ENCODE peak calls at places on chromosomes 7 and 10, in six cellular contexts. I is epithelial cell of esophagus, U is pancreas, T is thyroid gland, J is body of pancreas, Z is foreskin fibroblast. K is an unnamed sample.
A peak's percentile ranks its signal among the peaks of the same experiment; 100 is the strongest.

GRCh38 chr10:23994459-23995046 is 214.4 kb upstream of the KIAA1217 start:
- DNase-seq in I (peak; percentile 67), U (peak; percentile 50), T (peak; percentile 77), J (peak; percentile 81), Z (no peak), K (peak; percentile 23)

GRCh38 chr7:112083776-112084175 is 122.4 kb downstream of the DOCK4 start:
- DNase-seq in I (no peak), U (no peak), T (no peak), J (no peak), Z (no peak), K (no peak)

GRCh38 chr7:84524714-84525694 is 330.4 kb upstream of the SEMA3A start:
- DNase-seq in I (peak; percentile 74), U (no peak), T (no peak), J (no peak), Z (peak; percentile 71), K (peak; percentile 76)

GRCh38 chr10:75984067-75984466 is 552.6 kb downstream of the LRMDA start:
- DNase-seq in I (no peak), U (no peak), T (no peak), J (no peak), Z (no peak), K (no peak)

GRCh38 chr10:1687190-1687589 is 50.1 kb downstream of the ADARB2 start:
- DNase-seq in I (no peak), U (no peak), T (no peak), J (no peak), Z (no peak), K (no peak)

GRCh38 chr10:12531305-12531738 is 182.0 kb downstream of the CAMK1D start:
- DNase-seq in I (no peak), U (no peak), T (no peak), J (peak; percentile 23), Z (no peak), K (no peak)

GRCh38 chr10:49500420-49500819 is 38.5 kb downstream of the ERCC6 start:
- DNase-seq in I (no peak), U (peak; percentile 40), T (no peak), J (peak; percentile 35), Z (no peak), K (no peak)

GRCh38 chr7:68238204-68238805 is 1241.7 kb downstream of the TYW1 start:
- DNase-seq in I (no peak), U (no peak), T (no peak), J (no peak), Z (no peak), K (no peak)

GRCh38 chr7:111903797-111904196 is 302.4 kb downstream of the DOCK4 start:
- DNase-seq in I (peak; percentile 83), U (no peak), T (no peak), J (no peak), Z (no peak), K (peak; percentile 1)

GRCh38 chr10:26221571-26221970 is 5.0 kb downstream of the GAD2 start:
- DNase-seq in I (no peak), U (no peak), T (no peak), J (no peak), Z (no peak), K (no peak)

GRCh38 chr10:61669161-61669755 is 6.5 kb downstream of the CABCOCO1 start:
- DNase-seq in I (no peak), U (no peak), T (no peak), J (no peak), Z (no peak), K (no peak)

GRCh38 chr7:128833148-128833938 is 3.1 kb downstream of the FLNC start:
- DNase-seq in I (peak; percentile 40), U (no peak), T (no peak), J (no peak), Z (peak; percentile 79), K (peak; percentile 83)

GRCh38 chr7:39678935-39679690 is 55.7 kb downstream of the RALA start:
- DNase-seq in I (no peak), U (no peak), T (no peak), J (no peak), Z (no peak), K (no peak)

GRCh38 chr7:29809533-29810155 is 3.3 kb downstream of the WIPF3 start:
- DNase-seq in I (no peak), U (no peak), T (peak; percentile 82), J (no peak), Z (no peak), K (no peak)

GRCh38 chr7:101950450-101951119 is 133.2 kb downstream of the CUX1 start:
- DNase-seq in I (no peak), U (no peak), T (no peak), J (no peak), Z (peak; percentile 54), K (peak; percentile 49)

GRCh38 chr10:69629897-69630650 is at the start of gene FAM241B:
- DNase-seq in I (peak; percentile 83), U (peak; percentile 75), T (peak; percentile 84), J (peak; percentile 84), Z (no peak), K (no peak)
- TF ChIP-seq CTCF in I (peak; percentile 68), U (peak; percentile 99), T (peak; percentile 88), J (peak; percentile 99), Z (peak; percentile 77), K (peak; percentile 99)

GRCh38 chr7:159240962-159241361 is 96.3 kb upstream of the VIPR2 start:
- DNase-seq in I (no peak), U (no peak), T (no peak), J (no peak), Z (no peak), K (no peak)

GRCh38 chr7:159237022-159237421 is 92.4 kb upstream of the VIPR2 start:
- DNase-seq in I (no peak), U (no peak), T (no peak), J (no peak), Z (no peak), K (no peak)

DNA sequence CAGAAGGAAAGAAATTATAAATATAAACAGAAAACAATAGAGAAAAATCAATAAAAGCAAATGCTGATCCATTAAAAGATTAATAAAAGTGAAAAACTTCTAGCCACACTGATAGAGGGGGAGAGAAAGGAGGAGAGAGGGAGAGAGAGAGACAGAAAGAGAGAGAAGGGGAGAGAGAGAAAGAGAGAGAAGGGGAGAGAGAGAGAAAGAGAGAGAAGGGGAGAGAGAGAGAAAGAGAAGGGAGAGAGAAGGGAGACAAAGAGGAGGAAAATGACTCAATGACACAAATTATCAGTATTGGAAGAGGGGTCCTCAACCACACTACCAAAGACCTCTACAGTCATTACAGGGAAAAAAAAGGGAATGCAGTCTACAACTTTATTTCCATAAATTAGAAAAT is 94.4 kb upstream of the VIPR2 start:
- DNase-seq in I (no peak), U (no peak), T (no peak), J (no peak), Z (no peak), K (no peak)
- TF ChIP-seq CTCF in I (no peak), U (no peak), T (no peak), J (no peak), Z (no peak), K (no peak)

GRCh38 chr10:78378192-78378591 is 344.5 kb downstream of the RPS24 start:
- DNase-seq in I (no peak), U (no peak), T (no peak), J (no peak), Z (no peak), K (no peak)

GRCh38 chr10:78382047-78382446 is 348.4 kb downstream of the RPS24 start:
- DNase-seq in I (no peak), U (no peak), T (no peak), J (no peak), Z (no peak), K (no peak)

GRCh38 chr10:78383378-78383777 is 349.7 kb downstream of the RPS24 start:
- DNase-seq in I (no peak), U (no peak), T (no peak), J (no peak), Z (no peak), K (no peak)

GRCh38 chr10:78382776-78383175 is 349.1 kb downstream of the RPS24 start:
- DNase-seq in I (no peak), U (no peak), T (no peak), J (no peak), Z (no peak), K (no peak)

GRCh38 chr10:78381072-78381471 is 347.4 kb downstream of the RPS24 start:
- DNase-seq in I (no peak), U (no peak), T (no peak), J (no peak), Z (no peak), K (no peak)
- TF ChIP-seq CTCF in I (no peak), U (no peak), T (no peak), J (no peak), Z (peak; percentile 23), K (peak; percentile 62)

GRCh38 chr7:26291251-26291650 is 411 bp upstream of the SNX10 start:
- DNase-seq in I (no peak), U (no peak), T (no peak), J (no peak), Z (no peak), K (no peak)

GRCh38 chr7:26292768-26293560 is 1.3 kb downstream of the SNX10 start:
- DNase-seq in I (no peak), U (peak; percentile 9), T (no peak), J (peak; percentile 18), Z (no peak), K (no peak)

GRCh38 chr7:26295015-26295414 is 3.4 kb downstream of the SNX10 start:
- DNase-seq in I (no peak), U (no peak), T (no peak), J (no peak), Z (no peak), K (no peak)

GRCh38 chr7:26293569-26294308 is 2.1 kb downstream of the SNX10 start:
- DNase-seq in I (no peak), U (no peak), T (no peak), J (no peak), Z (no peak), K (no peak)

DNA sequence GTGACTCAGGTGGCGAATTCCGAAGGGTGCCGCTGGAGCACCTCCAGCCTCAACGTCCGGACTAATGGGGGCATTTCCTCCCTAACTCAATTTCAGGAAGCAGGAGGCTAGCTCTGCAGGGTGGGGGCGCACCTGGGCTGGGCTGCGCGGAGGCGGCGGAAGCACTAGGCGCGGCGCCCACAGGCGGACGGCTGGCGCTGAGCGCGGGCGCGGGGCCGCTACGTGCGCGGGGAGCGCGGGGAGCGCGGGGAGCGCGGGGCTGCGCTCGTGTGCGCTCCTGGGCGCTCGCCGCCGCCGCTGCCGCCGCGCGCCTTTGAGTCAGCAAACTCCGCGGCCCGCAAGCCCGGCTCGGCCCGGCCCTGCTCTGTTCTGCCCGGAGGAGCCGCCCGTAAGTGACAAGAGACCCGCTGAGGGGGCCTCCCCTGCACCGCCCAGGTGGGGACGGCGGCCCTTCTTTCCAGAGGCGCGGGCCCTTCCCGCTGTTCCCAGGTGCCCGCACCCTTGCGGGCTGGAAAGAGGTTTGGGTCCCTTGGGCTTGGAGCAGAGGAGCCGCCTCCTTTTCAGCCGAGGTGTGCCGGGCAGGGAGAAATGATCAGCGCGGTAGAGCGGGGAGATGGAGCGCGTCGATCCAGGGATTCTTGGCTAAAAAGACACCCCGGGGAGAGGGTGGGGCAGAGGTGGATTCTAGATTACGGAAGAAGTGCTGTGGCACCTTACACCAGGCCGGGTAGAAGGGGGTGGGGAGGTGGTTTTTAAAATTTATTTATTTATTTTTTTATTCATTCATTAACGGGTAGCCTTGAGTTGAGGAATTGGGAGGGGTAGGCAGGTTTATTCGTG is at the start of gene SNX10:
- DNase-seq in I (peak; percentile 65), U (peak; percentile 65), T (peak; percentile 38), J (peak; percentile 69), Z (no peak), K (no peak)
- TF ChIP-seq CTCF in I (peak; percentile 17), U (peak; percentile 10), T (no peak), J (no peak), Z (no peak), K (no peak)